ENCODE peak calls at places on chromosomes 7 and 10, in five cellular contexts. Q, R, T, J and F are unnamed samples.

GRCh38 chr10:78215645-78216044 is 182.0 kb downstream of the RPS24 start:
- DNase-seq in T (no peak), R (no peak), J (no peak), Q (no peak), F (peak; percentile 39)

GRCh38 chr7:28406192-28406591 is 6.1 kb upstream of the CREB5 start:
- DNase-seq in Q (no peak), J (peak; percentile 62), T (no peak), R (no peak), F (no peak)

GRCh38 chr7:13945670-13946069 is 43.8 kb downstream of the ETV1 start:
- DNase-seq in T (no peak), Q (no peak), J (no peak), R (peak; percentile 1), F (no peak)

GRCh38 chr10:6473901-6474370 is 106.1 kb downstream of the PRKCQ start:
- DNase-seq in R (peak; percentile 48), J (no peak), T (no peak), Q (no peak), F (no peak)

GRCh38 chr10:66058594-66058993 is 867.2 kb upstream of the LRRTM3 start:
- DNase-seq in T (no peak), R (no peak), J (no peak), Q (no peak), F (no peak)

GRCh38 chr10:21166557-21167287 is 269.6 kb upstream of the NEBL start:
- DNase-seq in T (no peak), Q (no peak), R (no peak), J (no peak), F (no peak)

GRCh38 chr7:149489391-149490024 is 8.1 kb downstream of the ZNF746 start:
- DNase-seq in J (peak; percentile 48), R (no peak), Q (no peak), T (no peak), F (no peak)

GRCh38 chr7:104971290-104972071 is 42.5 kb upstream of the KMT2E start:
- DNase-seq in T (no peak), R (no peak), J (no peak), Q (no peak), F (no peak)

GRCh38 chr7:127588697-127589482 is 679 bp downstream of the ARF5 start:
- DNase-seq in R (peak; percentile 27), Q (no peak), J (peak; percentile 86), T (peak; percentile 19), F (peak; percentile 20)

GRCh38 chr7:148253629-148254028 is 336.9 kb upstream of the C7orf33 start:
- DNase-seq in Q (no peak), J (no peak), R (peak; percentile 53), T (no peak), F (no peak)

GRCh38 chr10:4208499-4208898 is 423.5 kb upstream of the KLF6 start:
- DNase-seq in Q (no peak), T (no peak), R (no peak), J (no peak), F (no peak)

GRCh38 chr10:116909307-116909706 is 60.0 kb downstream of the ENO4 start:
- DNase-seq in J (no peak), Q (no peak), T (no peak), R (no peak), F (no peak)

GRCh38 chr10:5775705-5776104 is 37.5 kb downstream of the GDI2 start:
- DNase-seq in Q (peak; percentile 45), J (no peak), T (no peak), R (no peak), F (no peak)

GRCh38 chr10:59047957-59048618 is 128.4 kb upstream of the PHYHIPL start:
- DNase-seq in T (no peak), R (peak; percentile 86), Q (no peak), J (no peak), F (no peak)

GRCh38 chr7:100157334-100158228 is 942 bp downstream of the TRAPPC14 start:
- DNase-seq in T (no peak), J (peak; percentile 89), R (no peak), Q (no peak), F (no peak)

GRCh38 chr7:47373871-47374451 is 207.9 kb downstream of the TNS3 start:
- DNase-seq in J (no peak), T (no peak), Q (no peak), R (no peak), F (no peak)

GRCh38 chr7:36280840-36281812 is 108.5 kb upstream of the ANLN start:
- DNase-seq in R (peak; percentile 71), J (peak; percentile 78), T (no peak), Q (no peak), F (no peak)